ENCODE peak calls at places on chromosomes 7 and 10, in six cellular contexts. B is HepG2, J is right lobe of liver, V is A549, K is GM12878, R is body of pancreas. M is an unnamed sample.

GRCh38 chr10:7444576-7445226 is 33.9 kb upstream of the SFMBT2 start:
- ATAC-seq in J (peak), V (no peak), R (no peak), K (peak), B (no peak), M (no peak)

GRCh38 chr7:92634924-92635519 is 44.8 kb upstream of the FAM133B start:
- ATAC-seq in J (peak), R (peak), B (peak), K (peak), V (peak), M (no peak)

GRCh38 chr7:22230238-22230637 is 126.7 kb downstream of the RAPGEF5 start:
- ATAC-seq in J (peak), B (no peak), V (no peak), R (no peak), K (no peak), M (no peak)

GRCh38 chr7:71712653-71713180 is 580.8 kb downstream of the GALNT17 start:
- ATAC-seq in J (no peak), R (no peak), B (no peak), K (no peak), V (no peak), M (no peak)

GRCh38 chr10:35921866-35922265 is 279.8 kb upstream of the FZD8 start:
- ATAC-seq in K (no peak), R (no peak), J (no peak), V (no peak), B (no peak), M (no peak)

GRCh38 chr10:612696-613095 is 76.8 kb downstream of the DIP2C start:
- ATAC-seq in B (no peak), V (no peak), J (no peak), K (no peak), R (no peak), M (peak)

GRCh38 chr7:19016140-19016539 is 101.3 kb downstream of the TWIST1 start:
- ATAC-seq in V (no peak), J (no peak), R (no peak), B (no peak), K (no peak), M (no peak)

GRCh38 chr7:158726277-158726807 is 21.7 kb upstream of the NCAPG2 start:
- ATAC-seq in B (no peak), J (no peak), R (no peak), V (no peak), K (no peak), M (no peak)

GRCh38 chr7:148708026-148708685 is 9.5 kb downstream of the CUL1 start:
- ATAC-seq in J (peak), V (no peak), R (no peak), K (no peak), B (no peak), M (no peak)

GRCh38 chr7:144937199-144937598 is 101.3 kb upstream of the TPK1 start:
- ATAC-seq in J (no peak), V (no peak), B (no peak), R (no peak), K (no peak), M (no peak)

GRCh38 chr7:77982926-77983550 is 184.5 kb downstream of the PHTF2 start:
- ATAC-seq in R (no peak), K (peak), V (peak), J (no peak), B (no peak), M (no peak)

GRCh38 chr10:34593955-34594354 is 221.1 kb downstream of the PARD3 start:
- ATAC-seq in K (no peak), J (no peak), V (no peak), R (no peak), B (no peak), M (no peak)

GRCh38 chr7:121286742-121287699 is 41.8 kb upstream of the WNT16 start:
- ATAC-seq in J (no peak), V (no peak), K (no peak), B (no peak), R (no peak), M (no peak)

GRCh38 chr7:25952277-25953057 is 199.5 kb upstream of the NFE2L3 start:
- ATAC-seq in B (peak), R (peak), V (no peak), J (peak), K (no peak), M (no peak)

GRCh38 chr10:62653254-62653653 is 151.3 kb upstream of the ADO start:
- ATAC-seq in J (no peak), K (peak), V (no peak), R (no peak), B (no peak), M (no peak)

GRCh38 chr7:816751-817671 is 15.3 kb upstream of the SUN1 start:
- ATAC-seq in R (peak), K (peak), J (no peak), B (peak), V (peak), M (peak)

GRCh38 chr10:59682986-59683937 is 26.4 kb downstream of the SLC16A9 start:
- ATAC-seq in B (no peak), V (no peak), R (no peak), J (no peak), K (no peak), M (no peak)

GRCh38 chr7:2928613-2929311 is 84.7 kb upstream of the GNA12 start:
- ATAC-seq in R (no peak), V (no peak), J (no peak), B (no peak), K (no peak), M (no peak)

GRCh38 chr7:311796-312195 is 21.8 kb downstream of the FOXL3 start:
- ATAC-seq in J (no peak), K (no peak), B (no peak), R (no peak), V (peak), M (no peak)

GRCh38 chr7:130865408-130866236 is 131.6 kb upstream of the KLF14 start:
- ATAC-seq in J (no peak), B (peak), R (no peak), K (peak), V (peak), M (no peak)

GRCh38 chr10:69736866-69737641 is 64.7 kb upstream of the COL13A1 start:
- ATAC-seq in B (no peak), V (no peak), K (no peak), R (no peak), J (no peak), M (no peak)

GRCh38 chr7:101754432-101755159 is 62.8 kb upstream of the CUX1 start:
- ATAC-seq in K (no peak), V (peak), J (peak), R (no peak), B (no peak), M (no peak)

GRCh38 chr10:92989250-92989649 is 71.3 kb upstream of the CYP26C1 start:
- ATAC-seq in J (no peak), R (no peak), B (no peak), K (no peak), V (no peak), M (no peak)

GRCh38 chr7:130393095-130393494 is 12.8 kb downstream of the CPA1 start:
- ATAC-seq in B (no peak), R (no peak), J (no peak), K (no peak), V (no peak), M (peak)

GRCh38 chr7:127791790-127792189 is 139.8 kb downstream of the SND1 start:
- ATAC-seq in J (no peak), K (no peak), B (no peak), R (no peak), V (no peak), M (no peak)

GRCh38 chr7:82740246-82740848 is 296.8 kb upstream of the CACNA2D1 start:
- ATAC-seq in B (peak), K (peak), J (peak), R (no peak), V (peak), M (no peak)

GRCh38 chr10:128429835-128430513 is 303.8 kb upstream of the MKI67 start:
- ATAC-seq in V (no peak), B (no peak), R (no peak), J (no peak), K (no peak), M (no peak)

GRCh38 chr10:128000660-128001059 is 93.8 kb downstream of the PTPRE start:
- ATAC-seq in V (peak), R (no peak), B (no peak), K (no peak), J (no peak), M (no peak)

GRCh38 chr10:78963074-78964034 is 105.4 kb upstream of the ZMIZ1 start:
- ATAC-seq in K (no peak), R (no peak), J (peak), V (no peak), B (no peak), M (no peak)
- H3K27ac ChIP-seq in K (no peak), R (peak), J (no peak), V (peak), B (peak), M (peak)

GRCh38 chr7:142231716-142232115 is 26.1 kb downstream of the PRSS58 start:
- ATAC-seq in J (no peak), R (no peak), V (peak), B (peak), K (peak), M (no peak)
- TF ChIP-seq CTCF in J (no peak), R (no peak), V (no peak), B (peak), K (peak), M (no peak)

DNA sequence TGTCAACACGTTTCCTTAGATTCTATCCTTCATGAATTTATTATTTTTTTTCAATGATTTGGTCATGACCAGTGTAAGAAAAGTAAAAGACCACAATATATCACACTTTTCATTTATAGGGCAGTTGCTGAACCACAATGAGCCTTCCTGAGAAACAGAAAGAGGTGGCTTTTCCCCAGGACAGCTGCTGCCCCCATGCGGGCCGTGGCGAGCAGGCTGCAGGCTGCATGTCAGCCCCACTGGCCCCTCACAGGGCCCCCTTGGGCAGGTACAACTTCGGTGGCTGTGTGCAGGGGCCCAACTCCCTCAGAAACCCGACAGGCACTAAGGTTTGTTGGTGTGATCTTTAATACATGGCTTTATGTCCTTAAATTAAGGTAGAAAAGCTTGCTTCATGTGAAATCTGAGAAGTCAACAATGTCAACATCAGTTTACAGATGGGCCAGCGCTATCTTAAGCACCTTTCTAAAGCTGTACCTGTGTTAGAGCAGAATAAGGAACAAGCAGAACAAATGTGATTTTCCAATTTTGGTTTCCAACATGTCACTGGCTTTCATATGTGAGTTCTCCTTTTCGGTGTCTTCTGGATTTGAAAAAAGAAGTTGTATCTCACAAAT is 10.6 kb downstream of the BEND7 start:
- ATAC-seq in V (no peak), R (no peak), B (peak), K (peak), J (peak), M (no peak)
- TF ChIP-seq POLR2A in V (no peak), R (no peak), B (no peak), K (no peak), J (no peak), M (no peak)

DNA sequence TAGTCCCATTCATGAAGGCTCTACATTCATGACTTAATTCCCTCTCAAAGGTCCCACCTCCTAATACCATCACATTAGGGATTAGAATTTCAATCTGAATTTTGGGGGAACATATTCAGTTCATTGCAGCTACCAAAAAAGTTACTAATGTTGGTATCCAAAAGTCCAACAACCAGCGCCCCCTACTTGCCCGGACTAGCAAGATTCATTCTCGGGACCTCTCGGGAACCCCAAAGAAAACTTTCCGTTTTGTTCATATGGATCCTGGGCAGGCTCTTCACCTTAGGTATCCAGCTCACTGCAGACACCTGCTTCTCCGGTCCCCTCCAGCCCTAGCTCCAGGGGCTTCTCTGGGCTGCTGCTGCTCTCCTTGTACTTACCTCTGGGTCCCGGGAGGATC is 8.9 kb upstream of the GRK5 start:
- ATAC-seq in R (no peak), V (peak), J (peak), B (peak), K (peak), M (no peak)
- H3K27ac ChIP-seq in R (no peak), V (no peak), J (no peak), B (no peak), K (no peak), M (no peak)

M was measured in gastroesophageal sphincter.